ENCODE peak calls at places on chromosome 9, in seven cellular contexts. One of them, this sample, is unnamed.

GRCh38 chr9:109035684-109036423 is 22.6 kb upstream of the CTNNAL1 start:
- DNase-seq in thyroid gland: peak
- DNase-seq in mesenchymal stem cell: peak
- DNase-seq in colonic mucosa: no peak
- DNase-seq in adrenal gland: peak
- DNase-seq in lung: peak
- DNase-seq in dorsolateral prefrontal cortex: no peak
- DNase-seq in this sample: peak

GRCh38 chr9:100186356-100186755 is 87.3 kb downstream of the INVS start:
- DNase-seq in mesenchymal stem cell: no peak
- DNase-seq in thyroid gland: no peak
- DNase-seq in colonic mucosa: no peak
- DNase-seq in adrenal gland: no peak
- DNase-seq in lung: no peak
- DNase-seq in dorsolateral prefrontal cortex: no peak
- DNase-seq in this sample: no peak

GRCh38 chr9:89236955-89237573 is 58.4 kb upstream of the SHC3 start:
- DNase-seq in colonic mucosa: no peak
- DNase-seq in adrenal gland: no peak
- DNase-seq in lung: peak
- DNase-seq in dorsolateral prefrontal cortex: no peak
- DNase-seq in mesenchymal stem cell: no peak
- DNase-seq in thyroid gland: no peak
- DNase-seq in this sample: no peak

GRCh38 chr9:116327702-116328440 is 174.3 kb downstream of the PAPPA start:
- DNase-seq in colonic mucosa: no peak
- DNase-seq in lung: no peak
- DNase-seq in dorsolateral prefrontal cortex: no peak
- DNase-seq in thyroid gland: no peak
- DNase-seq in adrenal gland: no peak
- DNase-seq in mesenchymal stem cell: peak
- DNase-seq in this sample: no peak

GRCh38 chr9:18906656-18907395 is 126.2 kb downstream of the SAXO1 start:
- DNase-seq in dorsolateral prefrontal cortex: no peak
- DNase-seq in thyroid gland: no peak
- DNase-seq in mesenchymal stem cell: peak
- DNase-seq in adrenal gland: peak
- DNase-seq in colonic mucosa: no peak
- DNase-seq in lung: no peak
- DNase-seq in this sample: peak

GRCh38 chr9:124757589-124757988 is 13.5 kb downstream of the NR6A1 start:
- DNase-seq in thyroid gland: no peak
- DNase-seq in adrenal gland: no peak
- DNase-seq in dorsolateral prefrontal cortex: no peak
- DNase-seq in mesenchymal stem cell: no peak
- DNase-seq in colonic mucosa: no peak
- DNase-seq in lung: no peak
- DNase-seq in this sample: no peak

GRCh38 chr9:21965401-21965951 is 28.7 kb downstream of the CDKN2A start:
- DNase-seq in dorsolateral prefrontal cortex: no peak
- DNase-seq in thyroid gland: peak
- DNase-seq in lung: peak
- DNase-seq in colonic mucosa: peak
- DNase-seq in adrenal gland: peak
- DNase-seq in mesenchymal stem cell: peak
- DNase-seq in this sample: no peak

GRCh38 chr9:81729141-81729540 is 39.8 kb upstream of the TLE1 start:
- DNase-seq in thyroid gland: no peak
- DNase-seq in dorsolateral prefrontal cortex: no peak
- DNase-seq in mesenchymal stem cell: no peak
- DNase-seq in adrenal gland: no peak
- DNase-seq in lung: no peak
- DNase-seq in colonic mucosa: no peak
- DNase-seq in this sample: no peak

GRCh38 chr9:95809686-95810085 is 65.8 kb upstream of the ERCC6L2 start:
- DNase-seq in lung: no peak
- DNase-seq in dorsolateral prefrontal cortex: no peak
- DNase-seq in adrenal gland: no peak
- DNase-seq in mesenchymal stem cell: peak
- DNase-seq in colonic mucosa: no peak
- DNase-seq in thyroid gland: no peak
- DNase-seq in this sample: no peak

GRCh38 chr9:16121168-16121567 is 568.3 kb downstream of the CCDC171 start:
- DNase-seq in adrenal gland: no peak
- DNase-seq in colonic mucosa: no peak
- DNase-seq in thyroid gland: no peak
- DNase-seq in lung: no peak
- DNase-seq in dorsolateral prefrontal cortex: no peak
- DNase-seq in mesenchymal stem cell: no peak
- DNase-seq in this sample: no peak

GRCh38 chr9:126630458-126631237 is 16.9 kb downstream of the LMX1B start:
- DNase-seq in dorsolateral prefrontal cortex: no peak
- DNase-seq in thyroid gland: no peak
- DNase-seq in adrenal gland: no peak
- DNase-seq in colonic mucosa: no peak
- DNase-seq in lung: no peak
- DNase-seq in mesenchymal stem cell: no peak
- DNase-seq in this sample: no peak

GRCh38 chr9:19885608-19886007 is 96.8 kb upstream of the SLC24A2 start:
- DNase-seq in thyroid gland: no peak
- DNase-seq in mesenchymal stem cell: no peak
- DNase-seq in dorsolateral prefrontal cortex: no peak
- DNase-seq in adrenal gland: no peak
- DNase-seq in colonic mucosa: no peak
- DNase-seq in lung: no peak
- DNase-seq in this sample: no peak

GRCh38 chr9:42388146-42388690 is 204.8 kb downstream of the SPATA31A6 start:
- DNase-seq in mesenchymal stem cell: no peak
- DNase-seq in thyroid gland: no peak
- DNase-seq in colonic mucosa: no peak
- DNase-seq in dorsolateral prefrontal cortex: no peak
- DNase-seq in lung: no peak
- DNase-seq in adrenal gland: no peak
- DNase-seq in this sample: no peak

GRCh38 chr9:120713257-120714087 is 798 bp downstream of the MEGF9 start:
- DNase-seq in adrenal gland: no peak
- DNase-seq in lung: no peak
- DNase-seq in dorsolateral prefrontal cortex: no peak
- DNase-seq in thyroid gland: peak
- DNase-seq in colonic mucosa: peak
- DNase-seq in mesenchymal stem cell: no peak
- DNase-seq in this sample: no peak

GRCh38 chr9:92706218-92706940 is 36.4 kb upstream of the IPPK start:
- DNase-seq in lung: no peak
- DNase-seq in thyroid gland: no peak
- DNase-seq in dorsolateral prefrontal cortex: no peak
- DNase-seq in adrenal gland: no peak
- DNase-seq in colonic mucosa: no peak
- DNase-seq in mesenchymal stem cell: no peak
- DNase-seq in this sample: no peak

GRCh38 chr9:134245179-134245578 is 80.8 kb upstream of the RNU6ATAC start:
- DNase-seq in dorsolateral prefrontal cortex: no peak
- DNase-seq in adrenal gland: no peak
- DNase-seq in mesenchymal stem cell: no peak
- DNase-seq in lung: no peak
- DNase-seq in thyroid gland: no peak
- DNase-seq in colonic mucosa: no peak
- DNase-seq in this sample: no peak

GRCh38 chr9:134240371-134240770 is 76.0 kb upstream of the RNU6ATAC start:
- DNase-seq in adrenal gland: no peak
- DNase-seq in lung: no peak
- DNase-seq in dorsolateral prefrontal cortex: no peak
- DNase-seq in thyroid gland: no peak
- DNase-seq in colonic mucosa: no peak
- DNase-seq in mesenchymal stem cell: no peak
- DNase-seq in this sample: no peak

GRCh38 chr9:134239939-134240338 is 75.6 kb upstream of the RNU6ATAC start:
- DNase-seq in colonic mucosa: no peak
- DNase-seq in dorsolateral prefrontal cortex: no peak
- DNase-seq in mesenchymal stem cell: no peak
- DNase-seq in lung: no peak
- DNase-seq in thyroid gland: no peak
- DNase-seq in adrenal gland: no peak
- DNase-seq in this sample: no peak

GRCh38 chr9:134242706-134243105 is 78.3 kb upstream of the RNU6ATAC start:
- DNase-seq in dorsolateral prefrontal cortex: no peak
- DNase-seq in lung: no peak
- DNase-seq in adrenal gland: no peak
- DNase-seq in colonic mucosa: no peak
- DNase-seq in mesenchymal stem cell: no peak
- DNase-seq in thyroid gland: no peak
- DNase-seq in this sample: no peak

GRCh38 chr9:134243778-134244467 is 79.6 kb upstream of the RNU6ATAC start:
- DNase-seq in dorsolateral prefrontal cortex: no peak
- DNase-seq in adrenal gland: no peak
- DNase-seq in mesenchymal stem cell: peak
- DNase-seq in colonic mucosa: no peak
- DNase-seq in lung: peak
- DNase-seq in thyroid gland: no peak
- DNase-seq in this sample: no peak
- H3K4me3 ChIP-seq in dorsolateral prefrontal cortex: no peak
- H3K4me3 ChIP-seq in adrenal gland: no peak
- H3K4me3 ChIP-seq in mesenchymal stem cell: peak
- H3K4me3 ChIP-seq in colonic mucosa: no peak
- H3K4me3 ChIP-seq in lung: no peak
- H3K4me3 ChIP-seq in thyroid gland: no peak
- H3K4me3 ChIP-seq in this sample: no peak

GRCh38 chr9:134235366-134235765 is 71.0 kb upstream of the RNU6ATAC start:
- DNase-seq in adrenal gland: no peak
- DNase-seq in thyroid gland: no peak
- DNase-seq in lung: no peak
- DNase-seq in dorsolateral prefrontal cortex: no peak
- DNase-seq in mesenchymal stem cell: no peak
- DNase-seq in colonic mucosa: no peak
- DNase-seq in this sample: no peak

GRCh38 chr9:134236001-134236421 is 71.6 kb upstream of the RNU6ATAC start:
- DNase-seq in adrenal gland: peak
- DNase-seq in dorsolateral prefrontal cortex: no peak
- DNase-seq in thyroid gland: no peak
- DNase-seq in lung: no peak
- DNase-seq in colonic mucosa: no peak
- DNase-seq in mesenchymal stem cell: no peak
- DNase-seq in this sample: no peak

GRCh38 chr9:134236935-134237629 is 72.7 kb upstream of the RNU6ATAC start:
- DNase-seq in mesenchymal stem cell: no peak
- DNase-seq in adrenal gland: no peak
- DNase-seq in colonic mucosa: no peak
- DNase-seq in lung: no peak
- DNase-seq in thyroid gland: no peak
- DNase-seq in dorsolateral prefrontal cortex: no peak
- DNase-seq in this sample: no peak

GRCh38 chr9:134239130-134239888 is 74.9 kb upstream of the RNU6ATAC start:
- DNase-seq in colonic mucosa: no peak
- DNase-seq in adrenal gland: no peak
- DNase-seq in lung: no peak
- DNase-seq in thyroid gland: no peak
- DNase-seq in mesenchymal stem cell: no peak
- DNase-seq in dorsolateral prefrontal cortex: no peak
- DNase-seq in this sample: no peak

GRCh38 chr9:134237630-134238265 is 73.4 kb upstream of the RNU6ATAC start:
- DNase-seq in lung: no peak
- DNase-seq in dorsolateral prefrontal cortex: no peak
- DNase-seq in mesenchymal stem cell: no peak
- DNase-seq in colonic mucosa: no peak
- DNase-seq in thyroid gland: no peak
- DNase-seq in adrenal gland: no peak
- DNase-seq in this sample: no peak
- H3K4me3 ChIP-seq in lung: no peak
- H3K4me3 ChIP-seq in dorsolateral prefrontal cortex: no peak
- H3K4me3 ChIP-seq in mesenchymal stem cell: no peak
- H3K4me3 ChIP-seq in colonic mucosa: no peak
- H3K4me3 ChIP-seq in thyroid gland: no peak
- H3K4me3 ChIP-seq in adrenal gland: no peak
- H3K4me3 ChIP-seq in this sample: no peak

GRCh38 chr9:27117489-27118135 is 8.6 kb downstream of the TEK start:
- DNase-seq in mesenchymal stem cell: no peak
- DNase-seq in colonic mucosa: peak
- DNase-seq in adrenal gland: peak
- DNase-seq in dorsolateral prefrontal cortex: no peak
- DNase-seq in thyroid gland: peak
- DNase-seq in lung: peak
- DNase-seq in this sample: peak
- H3K4me3 ChIP-seq in mesenchymal stem cell: no peak
- H3K4me3 ChIP-seq in colonic mucosa: no peak
- H3K4me3 ChIP-seq in adrenal gland: no peak
- H3K4me3 ChIP-seq in dorsolateral prefrontal cortex: no peak
- H3K4me3 ChIP-seq in thyroid gland: no peak
- H3K4me3 ChIP-seq in lung: no peak
- H3K4me3 ChIP-seq in this sample: no peak

GRCh38 chr9:106869028-106869427 is 6.1 kb downstream of the ZNF462 start:
- DNase-seq in thyroid gland: no peak
- DNase-seq in colonic mucosa: no peak
- DNase-seq in dorsolateral prefrontal cortex: no peak
- DNase-seq in adrenal gland: no peak
- DNase-seq in mesenchymal stem cell: no peak
- DNase-seq in lung: no peak
- DNase-seq in this sample: no peak

GRCh38 chr9:106868565-106868964 is 5.6 kb downstream of the ZNF462 start:
- DNase-seq in colonic mucosa: no peak
- DNase-seq in adrenal gland: peak
- DNase-seq in dorsolateral prefrontal cortex: no peak
- DNase-seq in mesenchymal stem cell: no peak
- DNase-seq in lung: peak
- DNase-seq in thyroid gland: no peak
- DNase-seq in this sample: no peak

GRCh38 chr9:106868096-106868495 is 5.1 kb downstream of the ZNF462 start:
- DNase-seq in dorsolateral prefrontal cortex: no peak
- DNase-seq in adrenal gland: no peak
- DNase-seq in mesenchymal stem cell: no peak
- DNase-seq in thyroid gland: no peak
- DNase-seq in lung: no peak
- DNase-seq in colonic mucosa: no peak
- DNase-seq in this sample: no peak

GRCh38 chr9:106864533-106865143 is 1.7 kb downstream of the ZNF462 start:
- DNase-seq in mesenchymal stem cell: peak
- DNase-seq in dorsolateral prefrontal cortex: no peak
- DNase-seq in lung: no peak
- DNase-seq in adrenal gland: peak
- DNase-seq in thyroid gland: peak
- DNase-seq in colonic mucosa: no peak
- DNase-seq in this sample: no peak

DNA sequence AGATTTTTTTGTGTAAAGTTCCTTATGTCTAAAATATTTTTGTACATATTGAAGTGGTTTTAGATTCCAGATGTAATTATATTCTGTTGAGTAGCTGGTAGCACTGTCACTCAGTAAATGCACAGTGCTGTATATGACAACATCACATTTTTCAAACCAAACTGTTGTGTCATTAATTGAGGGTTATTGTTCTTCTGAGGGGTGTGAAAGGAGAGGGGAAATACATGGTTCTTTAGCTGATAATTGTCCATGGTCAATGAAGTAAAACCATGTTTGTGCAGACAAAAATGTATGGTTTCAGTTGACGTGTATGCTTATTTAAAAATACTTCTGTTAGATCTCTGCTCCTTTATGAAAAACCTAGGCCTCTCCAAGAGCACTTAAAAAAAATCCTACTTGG is 3.3 kb downstream of the ZNF462 start:
- DNase-seq in dorsolateral prefrontal cortex: no peak
- DNase-seq in adrenal gland: no peak
- DNase-seq in lung: no peak
- DNase-seq in colonic mucosa: no peak
- DNase-seq in thyroid gland: no peak
- DNase-seq in mesenchymal stem cell: no peak
- DNase-seq in this sample: no peak
- H3K4me3 ChIP-seq in dorsolateral prefrontal cortex: no peak
- H3K4me3 ChIP-seq in adrenal gland: no peak
- H3K4me3 ChIP-seq in lung: no peak
- H3K4me3 ChIP-seq in colonic mucosa: no peak
- H3K4me3 ChIP-seq in thyroid gland: no peak
- H3K4me3 ChIP-seq in mesenchymal stem cell: no peak
- H3K4me3 ChIP-seq in this sample: no peak

GRCh38 chr9:102398205-102398604 is 596.9 kb upstream of the CYLC2 start:
- DNase-seq in adrenal gland: no peak
- DNase-seq in mesenchymal stem cell: no peak
- DNase-seq in colonic mucosa: no peak
- DNase-seq in thyroid gland: no peak
- DNase-seq in lung: no peak
- DNase-seq in dorsolateral prefrontal cortex: no peak
- DNase-seq in this sample: no peak
- H3K4me3 ChIP-seq in adrenal gland: no peak
- H3K4me3 ChIP-seq in mesenchymal stem cell: no peak
- H3K4me3 ChIP-seq in colonic mucosa: no peak
- H3K4me3 ChIP-seq in thyroid gland: no peak
- H3K4me3 ChIP-seq in lung: no peak
- H3K4me3 ChIP-seq in dorsolateral prefrontal cortex: no peak
- H3K4me3 ChIP-seq in this sample: no peak